ENCODE peak calls at places on chromosomes 4 and X, in five cellular contexts. I, X, G, O and J are unnamed samples.

GRCh38 chr4:81052119-81053068 is 21.9 kb downstream of the BMP3 start:
- DNase-seq in I (peak; percentile 84), O (peak; percentile 82), G (peak; percentile 61), X (peak; percentile 67), J (no peak)

GRCh38 chr4:36111180-36111579 is 133.1 kb downstream of the ARAP2 start:
- DNase-seq in O (no peak), I (no peak), G (no peak), X (no peak), J (no peak)

GRCh38 chrX:13398073-13398823 is 78.4 kb upstream of the ATXN3L start:
- DNase-seq in O (no peak), I (peak; percentile 92), X (no peak), G (peak; percentile 94), J (peak; percentile 81)

GRCh38 chrX:109840585-109840984 is 107.5 kb upstream of the ACSL4 start:
- DNase-seq in X (no peak), O (no peak), I (peak; percentile 16), G (peak; percentile 90), J (no peak)

GRCh38 chr4:90002406-90003040 is 107.9 kb downstream of the MMRN1 start:
- DNase-seq in O (no peak), X (no peak), G (no peak), I (no peak), J (no peak)

GRCh38 chr4:476501-476900 is 22.5 kb downstream of the ZNF721 start:
- DNase-seq in I (no peak), G (peak; percentile 60), X (no peak), O (no peak), J (no peak)

GRCh38 chr4:10535900-10536299 is 78.7 kb upstream of the ZNF518B start:
- DNase-seq in O (peak; percentile 83), G (no peak), I (no peak), X (no peak), J (no peak)

GRCh38 chr4:41541697-41542096 is 3.7 kb downstream of the LIMCH1 start:
- DNase-seq in X (no peak), O (no peak), G (peak; percentile 33), I (no peak), J (no peak)

GRCh38 chr4:180134116-180134866 is 2108.9 kb upstream of the TENM3 start:
- DNase-seq in G (no peak), O (peak; percentile 13), X (no peak), I (no peak), J (no peak)

GRCh38 chr4:56861365-56861764 is 39.9 kb upstream of the SPINK2 start:
- DNase-seq in X (peak; percentile 53), G (no peak), I (peak; percentile 45), O (peak; percentile 29), J (no peak)

GRCh38 chrX:137166591-137166990 is 132.8 kb upstream of the GPR101 start:
- DNase-seq in O (peak; percentile 51), X (peak; percentile 37), G (no peak), I (peak; percentile 34), J (no peak)

GRCh38 chr4:48275247-48275646 is 5.6 kb upstream of the TEC start:
- DNase-seq in O (peak; percentile 12), G (no peak), X (no peak), I (peak; percentile 60), J (no peak)

GRCh38 chrX:115892056-115892708 is 278.4 kb upstream of the AGTR2 start:
- DNase-seq in I (no peak), G (peak; percentile 13), X (no peak), O (no peak), J (no peak)

GRCh38 chr4:2925496-2925895 is 37.7 kb downstream of the NOP14 start:
- DNase-seq in X (no peak), O (no peak), I (no peak), G (no peak), J (peak; percentile 35)

GRCh38 chrX:34350552-34350951 is 218.4 kb upstream of the FAM47A start:
- DNase-seq in G (no peak), O (no peak), I (no peak), X (no peak), J (no peak)

GRCh38 chr4:184410748-184411147 is 63.6 kb downstream of the IRF2 start:
- DNase-seq in I (no peak), X (no peak), G (no peak), O (no peak), J (no peak)

GRCh38 chr4:184415071-184415470 is 59.3 kb downstream of the IRF2 start:
- DNase-seq in G (no peak), X (no peak), O (no peak), I (no peak), J (no peak)

GRCh38 chr4:184416913-184417734 is 57.2 kb downstream of the IRF2 start:
- DNase-seq in G (peak; percentile 49), I (no peak), O (no peak), X (no peak), J (no peak)

GRCh38 chr4:184409911-184410692 is 64.2 kb downstream of the IRF2 start:
- DNase-seq in I (no peak), O (no peak), X (no peak), G (no peak), J (no peak)

GRCh38 chr4:184413227-184414064 is 60.9 kb downstream of the IRF2 start:
- DNase-seq in G (no peak), I (no peak), O (no peak), X (no peak), J (no peak)
- H3K4me1 ChIP-seq in G (peaks cover 19% of the 10 kb centered on the region), I (no peaks in the 10 kb centered on the region), O (peaks cover 6% of the 10 kb centered on the region), X (peaks cover 4% of the 10 kb centered on the region), J (peaks cover 3% of the 10 kb centered on the region)

DNA sequence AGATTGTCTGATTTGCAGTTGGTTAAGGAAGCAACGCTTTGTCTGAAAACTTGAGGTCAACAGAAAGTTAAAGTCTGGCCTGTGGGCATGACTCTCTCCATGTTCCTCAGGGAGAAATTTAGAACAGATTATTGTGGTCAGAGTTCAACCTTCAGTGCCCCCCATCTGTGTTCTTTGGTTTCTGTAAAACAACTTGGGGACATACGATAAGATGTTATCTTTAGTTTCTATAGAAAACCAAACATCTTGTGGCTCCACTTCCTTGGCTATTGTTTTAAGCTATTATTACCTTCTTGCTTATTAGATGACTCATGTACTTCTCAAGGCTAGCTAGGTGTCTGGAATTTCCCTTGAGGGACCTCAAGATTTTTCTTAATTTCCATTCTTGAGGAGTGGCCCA is 507.7 kb downstream of the PDHA2 start:
- DNase-seq in I (no peak), X (no peak), G (no peak), O (no peak), J (no peak)
- H3K9ac ChIP-seq in I (no peak overlapping the region), X (no peak overlapping the region), G (no peak overlapping the region), O (no peak overlapping the region), J (no peak overlapping the region)

DNA sequence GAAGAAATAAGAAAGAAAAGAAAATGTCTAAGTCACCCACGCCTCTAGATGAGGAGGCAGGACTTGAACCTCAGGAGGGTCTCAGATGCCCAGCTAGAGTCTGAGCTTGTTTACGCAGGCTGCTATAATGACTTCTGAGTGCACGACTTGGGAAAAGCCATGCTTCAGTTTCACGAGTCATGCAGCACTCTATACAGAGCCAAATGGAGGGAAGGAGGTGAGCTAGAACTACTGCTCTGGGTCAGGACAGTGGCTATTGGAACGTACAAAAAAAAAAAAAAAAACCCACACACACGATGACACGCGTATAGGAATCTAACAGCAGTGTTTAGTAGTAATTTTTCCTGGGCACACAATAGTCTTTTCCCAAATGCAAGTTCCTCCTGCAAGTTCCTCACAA is 36.8 kb downstream of the IRF2 start:
- DNase-seq in G (no peak), X (no peak), I (no peak), O (no peak), J (no peak)
- H3K4me1 ChIP-seq in G (no peaks in the 10 kb centered on the region), X (peaks cover 14% of the 10 kb centered on the region), I (peaks cover 3% of the 10 kb centered on the region), O (peaks cover 15% of the 10 kb centered on the region), J (no peaks in the 10 kb centered on the region)

GRCh38 chrX:102744307-102744706 is 23.8 kb downstream of the GPRASP3 start:
- DNase-seq in G (no peak), I (no peak), O (no peak), X (no peak), J (no peak)

GRCh38 chrX:102745513-102746133 is 25.1 kb downstream of the GPRASP3 start:
- DNase-seq in G (peak; percentile 21), I (peak; percentile 75), X (peak; percentile 69), O (peak; percentile 76), J (peak; percentile 71)

DNA sequence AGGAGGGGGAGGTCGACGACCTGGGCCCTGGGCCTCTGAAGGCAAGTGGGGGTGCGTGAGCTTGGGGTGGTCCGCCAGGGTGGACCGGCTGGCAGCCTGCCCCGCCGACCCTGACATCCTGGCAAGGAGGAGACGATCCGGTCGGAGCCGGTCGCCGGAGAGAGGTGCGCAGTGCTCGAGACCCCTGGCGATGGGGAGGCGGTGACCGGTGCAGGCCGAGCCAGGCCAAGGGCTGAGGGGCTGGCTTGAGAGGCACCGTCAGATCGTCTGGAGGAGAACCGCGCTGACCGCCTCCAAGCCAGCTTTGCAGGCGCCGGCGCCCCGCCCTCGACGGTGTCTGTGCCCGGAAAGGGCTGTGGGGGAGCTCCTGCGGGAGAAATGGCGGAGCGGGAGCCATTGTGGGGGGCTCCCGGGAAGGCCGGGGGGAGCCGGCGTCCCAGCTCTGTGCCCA is 25.6 kb downstream of the GPRASP3 start:
- DNase-seq in X (peak; percentile 34), G (peak; percentile 67), O (peak; percentile 57), I (peak; percentile 36), J (peak; percentile 82)
- H3K9ac ChIP-seq in X (peak overlapping the region; percentile 34), G (peak overlapping the region; percentile 67), O (peak overlapping the region; percentile 71), I (peak overlapping the region; percentile 76), J (peak overlapping the region; percentile 26)